ENCODE peak calls at places on chromosome 14, in six cellular contexts. M, P, T, K, R and I are unnamed samples. For H3K4me1, the result is how much of the 10 kb centered on the place peaks cover.

GRCh38 chr14:73743431-73743931 is 29.3 kb upstream of the PNMA1 start:
- DNase-seq in M (no peak), P (peak), T (no peak), K (no peak), R (no peak), I (no peak)

GRCh38 chr14:92258934-92259333 is 64.0 kb upstream of the SLC24A4 start:
- DNase-seq in M (no peak), P (no peak), T (peak), K (no peak), R (no peak), I (no peak)

GRCh38 chr14:103093856-103094405 is 594 bp upstream of the EXOC3L4 start:
- DNase-seq in M (no peak), P (no peak), T (no peak), K (no peak), R (no peak), I (no peak)

GRCh38 chr14:55577229-55577628 is 2.8 kb upstream of the KTN1 start:
- DNase-seq in M (no peak), P (no peak), T (no peak), K (no peak), R (no peak), I (no peak)

GRCh38 chr14:29536886-29537511 is 390.6 kb downstream of the PRKD1 start:
- DNase-seq in M (no peak), P (no peak), T (peak), K (no peak), R (no peak), I (no peak)

GRCh38 chr14:77790566-77791224 is 9.2 kb upstream of the ADCK1 start:
- DNase-seq in M (no peak), P (no peak), T (no peak), K (no peak), R (no peak), I (no peak)

GRCh38 chr14:100297320-100298300 is 8.6 kb downstream of the SLC25A29 start:
- DNase-seq in M (peak), P (peak), T (no peak), K (peak), R (peak), I (peak)

GRCh38 chr14:104442611-104443390 is 136.8 kb upstream of the C14orf180 start:
- DNase-seq in M (no peak), P (no peak), T (no peak), K (peak), R (no peak), I (no peak)

GRCh38 chr14:36271939-36272907 is 48.2 kb downstream of the MBIP start:
- DNase-seq in M (no peak), P (no peak), T (no peak), K (no peak), R (no peak), I (no peak)

GRCh38 chr14:36224176-36224575 is 47.7 kb upstream of the PTCSC3 start:
- DNase-seq in M (no peak), P (no peak), T (no peak), K (no peak), R (no peak), I (no peak)

GRCh38 chr14:64930085-64930843 is 12.3 kb downstream of the GPX2 start:
- DNase-seq in M (no peak), P (no peak), T (no peak), K (no peak), R (no peak), I (peak)

GRCh38 chr14:66955159-66955558 is 234.1 kb upstream of the GARIN2 start:
- DNase-seq in M (no peak), P (no peak), T (no peak), K (no peak), R (no peak), I (no peak)

GRCh38 chr14:102930753-102931579 is 8.5 kb downstream of the AMN start:
- DNase-seq in M (no peak), P (no peak), T (no peak), K (no peak), R (no peak), I (peak)

GRCh38 chr14:31898835-31899528 is 178.1 kb upstream of the ARHGAP5 start:
- DNase-seq in M (no peak), P (no peak), T (no peak), K (no peak), R (no peak), I (no peak)

GRCh38 chr14:77107228-77107627 is 9.2 kb downstream of the CIPC start:
- DNase-seq in M (no peak), P (no peak), T (no peak), K (no peak), R (no peak), I (peak)

GRCh38 chr14:101980700-101981099 is 16.3 kb downstream of the DYNC1H1 start:
- DNase-seq in M (no peak), P (peak), T (peak), K (no peak), R (peak), I (peak)

GRCh38 chr14:85574849-85575616 is 45.1 kb downstream of the FLRT2 start:
- DNase-seq in M (no peak), P (no peak), T (no peak), K (no peak), R (no peak), I (no peak)

GRCh38 chr14:68487805-68488590 is 304.9 kb downstream of the ZFP36L1 start:
- DNase-seq in M (no peak), P (no peak), T (peak), K (no peak), R (no peak), I (peak)

GRCh38 chr14:24274101-24274543 is 2.7 kb upstream of the RABGGTA start:
- DNase-seq in M (no peak), P (no peak), T (no peak), K (no peak), R (peak), I (no peak)

GRCh38 chr14:24280797-24281460 is 9.5 kb upstream of the RABGGTA start:
- DNase-seq in M (no peak), P (no peak), T (no peak), K (no peak), R (no peak), I (no peak)

GRCh38 chr14:24279301-24280186 is 8.1 kb upstream of the RABGGTA start:
- DNase-seq in M (no peak), P (no peak), T (peak), K (no peak), R (peak), I (no peak)

GRCh38 chr14:24275524-24276139 is 4.2 kb upstream of the RABGGTA start:
- DNase-seq in M (no peak), P (no peak), T (no peak), K (no peak), R (no peak), I (no peak)

GRCh38 chr14:24277606-24278321 is 6.4 kb upstream of the RABGGTA start:
- DNase-seq in M (no peak), P (no peak), T (no peak), K (no peak), R (no peak), I (peak)
- H3K4me1 ChIP-seq in M (under half), P (under half), T (under half), K (half or more), R (under half), I (under half)

DNA sequence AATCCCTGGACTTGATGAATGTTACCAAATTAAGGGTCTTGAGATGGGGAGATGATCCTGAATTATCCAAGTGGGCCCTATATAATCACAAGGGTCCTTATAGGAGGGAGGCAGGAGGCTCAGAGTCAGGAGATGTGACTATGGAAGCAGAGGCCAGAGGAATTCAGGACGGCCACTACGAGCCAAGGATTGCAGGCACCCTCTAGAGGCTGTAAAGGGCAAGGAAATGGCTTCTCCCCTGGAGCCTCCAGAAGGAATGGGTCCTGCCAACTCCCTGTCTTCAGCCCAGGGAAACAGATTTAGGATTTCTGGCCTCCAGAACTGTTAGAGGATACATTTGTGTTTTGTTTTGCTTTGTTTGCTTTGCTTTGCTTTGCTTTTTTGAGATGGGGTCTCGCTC is 8.8 kb downstream of the BDKRB1 start:
- DNase-seq in M (no peak), P (peak), T (peak), K (no peak), R (no peak), I (no peak)
- TF ChIP-seq CTCF in M (no peak), P (no peak), T (peak), K (no peak), R (no peak), I (no peak)

DNA sequence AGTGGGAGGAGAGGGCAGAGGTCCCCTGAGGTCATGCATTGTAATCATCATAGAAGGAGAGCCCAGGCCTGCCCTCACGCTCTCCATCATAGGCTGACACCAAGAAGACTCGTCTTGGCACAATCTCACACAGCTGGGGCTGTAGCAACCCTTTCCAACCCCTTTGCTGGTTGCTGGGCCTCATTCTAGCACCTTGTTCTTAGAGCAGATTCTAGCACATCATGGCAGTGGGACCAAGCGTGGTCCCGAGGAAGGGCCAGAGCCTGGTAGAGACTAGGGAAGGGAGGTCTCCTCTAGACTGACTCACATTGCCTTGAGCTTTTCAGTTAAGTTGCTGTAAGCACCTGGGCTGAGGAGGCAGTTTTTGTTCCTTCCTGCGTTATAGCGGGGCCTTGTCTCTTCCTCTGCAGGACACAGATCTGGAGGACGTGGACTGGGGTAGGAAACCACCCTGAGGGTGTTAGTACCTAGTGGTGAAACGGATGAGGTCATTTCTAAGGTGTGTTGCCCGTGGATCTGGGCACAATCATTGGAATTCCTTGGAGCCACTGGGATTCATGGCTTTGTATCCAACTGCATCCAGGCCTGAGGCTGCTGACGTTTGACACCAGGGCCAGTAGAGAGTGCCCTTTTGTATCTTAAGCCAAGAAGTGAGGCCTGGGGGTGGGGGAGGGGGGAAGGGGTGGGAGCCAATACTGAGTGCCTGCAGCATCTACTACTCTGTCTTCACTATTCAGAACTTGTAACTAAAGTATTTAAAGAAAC is 19.9 kb downstream of the RPS6KL1 start:
- DNase-seq in M (no peak), P (no peak), T (no peak), K (no peak), R (no peak), I (no peak)
- TF ChIP-seq POLR2A in M (no peak), P (no peak), T (no peak), K (no peak), R (no peak), I (no peak)

DNA sequence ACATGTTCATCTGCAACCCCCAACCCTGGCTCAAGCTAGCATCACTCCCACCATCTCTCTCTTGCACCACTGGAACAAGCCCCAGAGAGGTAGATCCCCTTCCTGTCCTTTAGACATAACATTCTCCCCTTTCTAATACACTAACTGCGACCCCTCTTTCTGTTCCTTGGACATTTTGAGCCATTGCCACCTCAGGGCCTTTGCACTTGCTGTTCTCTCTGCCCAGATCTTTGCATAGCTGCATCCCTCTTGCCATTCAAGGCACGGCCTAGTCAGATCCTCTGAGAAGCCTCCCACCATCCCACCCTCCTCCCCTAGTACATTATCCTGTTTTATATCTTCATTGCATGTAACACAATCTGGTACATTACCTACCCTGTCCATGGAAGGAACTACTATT is 16.5 kb downstream of the FOXN3 start:
- DNase-seq in M (no peak), P (no peak), T (no peak), K (no peak), R (no peak), I (no peak)
- H3K4me1 ChIP-seq in M (under half), P (under half), T (under half), K (under half), R (under half), I (under half)

GRCh38 chr14:20682435-20683124 is 1.8 kb upstream of the RNASE4 start:
- DNase-seq in M (peak), P (peak), T (peak), K (peak), R (peak), I (peak)
- TF ChIP-seq CTCF in M (peak), P (no peak), T (no peak), K (no peak), R (no peak), I (no peak)

DNA sequence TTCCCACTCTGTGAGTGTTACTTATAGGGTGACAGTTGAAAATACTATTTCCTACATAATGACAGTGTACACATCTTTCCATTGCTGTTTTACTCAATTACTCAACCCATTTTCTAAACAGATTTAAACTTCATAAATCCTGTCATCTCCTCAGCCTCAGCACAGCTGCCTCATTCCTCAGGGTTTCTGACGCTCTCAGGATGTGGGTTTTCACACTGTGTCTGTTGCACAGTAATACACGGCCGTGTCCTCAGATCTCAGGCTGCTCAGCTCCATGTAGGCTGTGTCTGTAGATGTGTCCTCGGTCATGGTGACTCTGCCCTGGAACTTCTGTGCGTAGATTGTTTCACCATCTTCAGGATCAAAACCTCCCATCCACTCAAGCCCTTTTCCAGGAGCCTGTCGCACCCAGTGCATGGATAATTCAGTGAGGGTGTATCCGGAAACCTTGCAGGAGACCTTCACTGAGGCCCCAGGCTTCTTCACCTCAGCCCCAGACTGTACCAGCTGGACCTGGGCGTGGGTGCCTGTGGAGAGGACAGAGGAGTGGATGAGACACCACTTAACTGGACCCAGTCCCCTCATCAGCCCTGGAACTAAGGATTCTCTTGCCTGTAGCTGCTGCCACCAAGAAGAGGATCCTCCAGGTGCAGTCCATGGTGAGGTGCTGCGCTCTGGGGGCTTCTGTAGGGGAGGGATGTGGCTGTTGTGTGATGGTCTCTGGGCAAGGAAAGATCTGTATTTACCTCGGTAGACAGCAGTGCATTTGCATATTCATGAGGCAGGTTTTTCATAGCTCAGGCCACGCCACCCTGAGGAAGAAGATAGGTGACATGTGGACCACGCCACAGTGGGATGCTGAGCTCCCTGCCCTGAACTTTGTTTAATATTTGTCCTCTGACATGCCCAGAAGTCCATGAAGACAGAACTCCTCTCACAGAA is 750.2 kb downstream of the TMEM121 start:
- DNase-seq in M (no peak), P (no peak), T (no peak), K (no peak), R (no peak), I (no peak)
- TF ChIP-seq POLR2A in M (no peak), P (no peak), T (no peak), K (no peak), R (no peak), I (no peak)